ENCODE peak calls at places on chromosomes 13 and 19, in ten cellular contexts. W is K562, M is HCT116, S is breast epithelium, L is transverse colon, V is endothelial cell of umbilical vein, B is GM23338, Y is GM12878, K is prostate gland, R is suprapubic skin. F is an unnamed sample. For H3K4me1 and H3K36me3, the result is how much of the 10 kb centered on the place peaks cover.

GRCh38 chr19:49596954-49597702 is 6.1 kb downstream of the PRR12 start:
- DNase-seq in R (no peak), K (no peak), B (no peak), Y (no peak), W (no peak), V (no peak), L (no peak), S (no peak), M (no peak), F (no peak)

GRCh38 chr19:5561559-5561958 is 6.2 kb downstream of the TINCR start:
- DNase-seq in Y (no peak), V (no peak), L (no peak), M (no peak), S (no peak), K (no peak), R (no peak), W (no peak), B (no peak), F (no peak)

GRCh38 chr13:103403148-103403740 is 337.0 kb upstream of the SLC10A2 start:
- DNase-seq in B (no peak), Y (no peak), R (no peak), V (no peak), K (no peak), S (no peak), M (no peak), L (no peak), W (no peak), F (no peak)

GRCh38 chr13:48749699-48750473 is 96.2 kb downstream of the CYSLTR2 start:
- DNase-seq in V (peak), Y (peak), K (no peak), M (peak), L (peak), S (no peak), R (peak), W (peak), B (peak), F (no peak)

GRCh38 chr19:28424662-28425430 is 788.1 kb downstream of the UQCRFS1 start:
- DNase-seq in V (no peak), S (no peak), L (no peak), Y (no peak), M (no peak), K (no peak), W (no peak), R (no peak), B (no peak), F (no peak)

GRCh38 chr19:17309962-17310461 is 649 bp downstream of the DDA1 start:
- DNase-seq in S (no peak), Y (no peak), R (no peak), K (no peak), W (no peak), L (no peak), M (no peak), B (no peak), V (no peak), F (no peak)

GRCh38 chr19:56942749-56943148 is 102.2 kb upstream of the PEG3 start:
- DNase-seq in R (peak), V (peak), L (peak), S (no peak), Y (no peak), W (peak), B (no peak), M (no peak), K (no peak), F (peak)

GRCh38 chr13:37097008-37097579 is 8.4 kb downstream of the CSNK1A1L start:
- DNase-seq in W (no peak), M (no peak), K (no peak), S (no peak), Y (no peak), V (no peak), R (no peak), L (no peak), B (no peak), F (no peak)

GRCh38 chr19:10915511-10916091 is 12.8 kb downstream of the YIPF2 start:
- DNase-seq in V (no peak), S (no peak), K (no peak), R (peak), L (no peak), M (no peak), W (no peak), B (no peak), Y (no peak), F (no peak)

GRCh38 chr19:39314016-39314728 is 6.5 kb downstream of the LRFN1 start:
- DNase-seq in Y (no peak), S (no peak), B (no peak), M (no peak), R (no peak), L (no peak), W (no peak), K (no peak), V (no peak), F (no peak)

GRCh38 chr19:39970424-39970673 is 616 bp upstream of the PSMC4 start:
- DNase-seq in M (no peak), R (no peak), V (no peak), L (no peak), B (no peak), S (no peak), W (no peak), K (no peak), Y (peak), F (no peak)

GRCh38 chr19:49415102-49415809 is 8.0 kb downstream of the PTH2 start:
- DNase-seq in V (no peak), K (no peak), R (no peak), W (no peak), S (no peak), Y (peak), L (no peak), B (no peak), M (no peak), F (no peak)

GRCh38 chr19:18996351-18996750 is 37.0 kb downstream of the SUGP2 start:
- DNase-seq in W (no peak), K (no peak), R (no peak), M (no peak), Y (no peak), L (no peak), V (no peak), B (no peak), S (no peak), F (no peak)

GRCh38 chr13:48074006-48074405 is 20.9 kb downstream of the MED4 start:
- DNase-seq in W (no peak), V (peak), B (no peak), R (no peak), L (no peak), Y (no peak), S (no peak), K (no peak), M (no peak), F (no peak)

GRCh38 chr19:29685326-29685725 is 20.1 kb downstream of the PLEKHF1 start:
- DNase-seq in V (no peak), K (peak), W (no peak), M (no peak), B (no peak), Y (no peak), R (no peak), L (no peak), S (no peak), F (no peak)

GRCh38 chr13:113849981-113850721 is 13.7 kb downstream of the GAS6 start:
- DNase-seq in R (no peak), B (no peak), K (no peak), L (no peak), W (no peak), M (no peak), Y (no peak), V (no peak), S (no peak), F (no peak)

DNA sequence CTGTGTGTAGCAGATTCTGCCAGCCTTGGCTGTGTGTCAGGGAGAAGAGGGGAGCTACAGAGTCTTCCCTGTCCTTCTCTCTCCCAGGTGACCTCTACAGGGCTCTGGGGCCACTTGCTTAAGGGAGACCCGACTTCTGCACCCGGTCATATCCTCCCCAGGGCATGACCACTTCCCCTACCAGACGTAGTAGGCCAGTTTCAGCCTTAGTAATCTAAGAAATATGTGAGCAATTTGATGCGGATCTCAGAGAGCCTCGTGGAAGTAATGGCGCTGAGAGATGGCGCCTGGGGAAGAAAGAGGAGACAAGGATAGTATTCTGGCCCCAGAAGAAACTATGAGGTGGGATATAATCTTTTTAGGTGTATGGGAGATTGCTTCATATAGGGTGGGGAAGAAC is 41.9 kb downstream of the NFIX start:
- DNase-seq in B (no peak), S (peak), L (no peak), W (no peak), R (no peak), K (no peak), Y (no peak), M (no peak), V (peak), F (no peak)
- H3K4me1 ChIP-seq in B (under half), S (half or more), L (half or more), W (under half), R (half or more), K (half or more), Y (under half), M (half or more), V (under half), F (half or more)

DNA sequence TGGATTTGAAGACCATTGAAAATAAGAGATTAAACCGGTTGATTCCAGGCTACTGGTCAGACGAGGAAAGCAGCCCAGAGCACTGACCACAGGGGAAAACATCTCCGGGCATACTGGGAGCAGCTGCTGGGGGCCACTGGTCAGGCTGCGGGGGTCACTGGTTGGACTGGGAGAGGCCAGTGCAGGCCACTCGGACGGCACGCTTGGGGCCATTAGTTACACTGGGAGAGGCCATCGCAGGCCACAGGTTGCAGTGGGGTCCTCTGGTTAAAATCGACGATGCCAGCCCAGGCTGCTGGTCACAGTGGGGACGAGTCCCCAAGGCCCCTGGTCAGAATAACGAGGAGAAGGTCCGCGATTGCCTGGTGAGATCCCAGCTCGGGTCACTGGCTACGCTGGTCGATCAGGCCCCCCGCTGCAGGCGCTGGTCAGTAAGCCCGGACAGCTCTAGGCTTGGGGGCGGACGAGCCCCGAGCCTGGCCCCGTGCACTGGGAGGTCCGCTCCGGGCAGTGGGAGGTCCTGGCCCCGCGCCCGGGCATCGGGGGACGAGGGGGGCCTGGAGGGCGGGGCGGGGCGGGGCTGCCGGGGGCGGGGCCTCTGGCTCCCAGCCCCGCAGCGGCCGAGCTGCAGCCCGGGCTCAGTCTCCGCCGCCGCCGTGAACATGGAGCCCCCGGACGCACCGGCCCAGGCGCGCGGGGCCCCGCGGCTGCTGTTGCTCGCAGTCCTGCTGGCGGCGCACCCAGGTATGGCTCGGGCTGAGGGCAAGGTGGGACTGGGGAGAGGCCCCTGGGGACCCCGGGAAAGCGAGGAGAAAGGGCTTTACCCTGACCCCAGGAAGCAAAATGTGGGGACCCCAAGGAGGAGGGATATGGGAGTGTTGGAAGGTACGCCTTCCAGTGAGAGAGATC is at the start of gene BCAM:
- DNase-seq in L (peak), M (no peak), W (peak), V (peak), S (peak), K (peak), Y (no peak), R (no peak), B (peak), F (no peak)
- TF ChIP-seq POLR2AphosphoS5 in L (no peak), M (peak), W (no peak), V (peak), S (no peak), K (peak), Y (no peak), R (no peak), B (peak), F (peak)

DNA sequence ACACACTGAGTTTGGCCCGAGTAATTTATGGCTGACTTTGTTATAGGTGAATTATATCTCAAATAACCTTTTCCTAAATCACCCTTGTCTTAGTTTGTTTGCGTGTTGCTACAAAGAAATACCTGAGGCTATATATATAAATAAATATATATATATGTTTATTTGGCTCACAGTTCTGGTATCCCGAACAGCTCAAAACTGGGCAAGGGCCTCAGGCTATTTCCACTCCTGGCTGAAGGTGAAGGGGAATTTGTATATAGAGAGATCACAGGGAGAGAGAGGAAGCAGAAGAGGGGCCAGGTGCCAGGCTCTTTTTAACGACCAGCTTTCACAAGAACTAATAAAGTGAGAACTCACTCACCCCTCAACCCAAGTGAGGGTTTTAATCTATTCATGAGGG is 159.9 kb upstream of the STARD13 start:
- DNase-seq in B (no peak), K (no peak), Y (no peak), M (no peak), V (no peak), L (no peak), W (no peak), R (no peak), S (no peak), F (no peak)
- H3K36me3 ChIP-seq in B (under half), K (under half), Y (under half), M (under half), V (under half), L (under half), W (under half), R (under half), S (under half), F (under half)

GRCh38 chr19:42068756-42069571 is 1.0 kb downstream of the GRIK5 start:
- DNase-seq in V (no peak), Y (no peak), K (no peak), S (no peak), M (no peak), L (no peak), R (no peak), W (no peak), B (peak), F (no peak)
- H3K4me1 ChIP-seq in V (under half), Y (under half), K (under half), S (under half), M (under half), L (under half), R (under half), W (under half), B (under half), F (under half)

GRCh38 chr19:35509018-35509652 is 4.3 kb downstream of the DMKN start:
- DNase-seq in Y (peak), K (peak), W (peak), L (peak), V (no peak), M (peak), R (no peak), B (peak), S (peak), F (no peak)

GRCh38 chr19:35509861-35510625 is 3.4 kb downstream of the DMKN start:
- DNase-seq in W (peak), K (peak), V (peak), S (peak), Y (no peak), M (peak), B (peak), R (no peak), L (peak), F (no peak)

GRCh38 chr19:35508129-35508528 is 5.3 kb downstream of the DMKN start:
- DNase-seq in M (no peak), W (no peak), R (no peak), Y (no peak), V (no peak), K (no peak), S (no peak), B (no peak), L (no peak), F (no peak)

GRCh38 chr19:35505956-35506355 is 7.5 kb downstream of the DMKN start:
- DNase-seq in Y (no peak), S (no peak), R (no peak), K (no peak), M (no peak), V (no peak), W (no peak), B (no peak), L (no peak), F (no peak)

GRCh38 chr19:35507561-35507960 is 5.9 kb downstream of the DMKN start:
- DNase-seq in S (no peak), V (no peak), Y (no peak), K (no peak), R (no peak), L (no peak), W (no peak), M (no peak), B (no peak), F (no peak)
- TF ChIP-seq POLR2AphosphoS5 in S (no peak), V (no peak), Y (no peak), K (no peak), R (no peak), L (no peak), W (no peak), M (no peak), B (no peak), F (no peak)

GRCh38 chr19:42234364-42234763 is 8.0 kb downstream of the GSK3A start:
- DNase-seq in M (no peak), Y (no peak), B (no peak), K (no peak), S (no peak), L (no peak), W (no peak), R (no peak), V (no peak), F (no peak)
- H3K36me3 ChIP-seq in M (under half), Y (under half), B (under half), K (under half), S (under half), L (under half), W (half or more), R (half or more), V (under half), F (under half)

DNA sequence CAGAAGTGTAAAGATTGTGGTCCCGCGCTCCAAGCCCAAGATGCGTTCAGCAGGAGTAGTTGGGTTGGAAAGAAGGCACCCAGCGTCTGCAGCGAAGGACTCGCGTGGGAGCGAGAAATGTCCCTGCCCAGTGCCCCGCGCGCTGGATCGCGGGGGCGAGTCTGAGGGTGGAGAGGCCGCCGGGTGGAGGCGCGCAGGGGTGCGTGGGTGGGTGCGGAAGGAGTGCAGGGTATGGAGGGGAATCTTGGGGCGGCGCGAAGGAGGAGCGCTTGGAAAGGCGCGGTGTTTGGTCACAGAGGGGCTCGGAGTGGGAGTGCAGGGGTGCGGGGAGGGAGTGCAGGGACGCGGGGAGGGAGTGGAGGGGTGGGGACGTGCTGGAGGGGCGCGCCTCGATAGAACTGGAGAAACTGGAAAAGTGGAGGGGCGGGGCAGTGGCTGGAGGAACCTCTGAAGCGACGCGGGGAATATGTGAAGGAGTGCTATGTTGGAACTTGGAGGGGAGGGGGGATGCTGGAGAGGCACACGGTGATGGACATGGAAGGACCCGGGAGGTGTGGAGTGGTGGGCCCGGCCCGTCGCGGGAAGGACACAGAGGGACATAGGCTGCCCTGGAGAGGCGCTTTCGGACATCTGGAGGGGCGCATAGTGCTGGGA is 21.1 kb upstream of the SGCG start:
- DNase-seq in B (peak), L (no peak), W (no peak), Y (no peak), S (no peak), R (no peak), K (no peak), V (no peak), M (no peak), F (no peak)
- H3K4me1 ChIP-seq in B (under half), L (under half), W (under half), Y (under half), S (under half), R (under half), K (under half), V (under half), M (under half), F (under half)

GRCh38 chr19:12550951-12551832 is at the start of gene ZNF564:
- DNase-seq in K (peak), B (peak), M (peak), S (peak), W (peak), R (peak), Y (peak), V (peak), L (peak), F (peak)

DNA sequence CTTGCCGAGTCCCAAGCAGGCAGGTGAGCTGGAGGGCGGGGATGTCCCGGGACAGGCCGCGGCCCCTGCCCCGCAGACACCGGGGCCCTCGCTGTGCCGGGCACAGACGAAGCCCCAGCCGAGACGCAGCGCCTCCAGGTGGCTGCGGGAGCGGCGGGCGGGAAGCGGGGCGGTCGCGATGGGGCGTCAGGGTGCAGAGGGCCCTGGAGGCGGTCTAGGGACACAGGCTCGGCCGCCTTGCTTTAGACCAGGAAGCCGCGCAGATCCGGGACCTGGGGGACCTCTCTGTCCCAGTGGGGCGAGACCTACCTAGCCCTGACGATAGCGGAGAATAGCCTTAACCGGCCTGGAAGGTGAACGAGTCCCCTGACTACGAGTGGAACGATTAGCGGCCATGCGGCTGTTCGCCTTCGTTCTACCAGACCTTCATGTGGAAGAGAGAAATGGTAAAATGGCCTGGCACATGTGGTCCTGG is 4.2 kb upstream of the ZNF564 start:
- DNase-seq in S (no peak), B (peak), R (no peak), K (no peak), L (peak), Y (no peak), W (no peak), M (no peak), V (no peak), F (no peak)
- TF ChIP-seq POLR2AphosphoS5 in S (no peak), B (no peak), R (no peak), K (no peak), L (no peak), Y (no peak), W (no peak), M (no peak), V (no peak), F (no peak)

GRCh38 chr13:52141299-52141698 is 12.4 kb upstream of the NEK5 start:
- DNase-seq in R (no peak), B (no peak), W (no peak), M (no peak), L (no peak), Y (no peak), K (no peak), S (no peak), V (no peak), F (no peak)

DNA sequence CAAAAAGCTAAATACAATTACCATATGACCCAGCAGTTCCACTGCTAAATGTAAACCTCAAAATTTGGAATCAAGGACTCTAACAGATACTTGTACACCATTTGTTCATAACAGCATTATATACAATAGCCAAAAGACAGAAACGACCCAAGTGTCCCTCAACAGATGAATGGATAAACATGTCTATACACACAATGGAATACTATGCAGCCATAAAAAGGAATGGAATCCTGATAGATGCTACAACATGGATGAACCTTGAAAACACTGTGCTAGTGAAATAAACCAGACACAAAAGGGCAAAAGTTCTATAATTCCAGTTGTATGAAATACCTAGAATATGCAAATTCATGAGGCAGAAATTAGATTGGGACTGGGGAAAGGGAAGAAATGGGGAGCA is 12.2 kb downstream of the NEK3 start:
- DNase-seq in K (no peak), S (no peak), W (no peak), Y (no peak), L (no peak), R (no peak), B (no peak), M (no peak), V (no peak), F (no peak)
- H3K36me3 ChIP-seq in K (under half), S (under half), W (under half), Y (under half), L (under half), R (half or more), B (under half), M (under half), V (under half), F (under half)